ENCODE peak calls at places on chromosomes 6 and 20, in four cellular contexts. C is HL-60, S is GM12878, J is K562. T is an unnamed sample.

GRCh38 chr6:1082040-1082935 is 229.6 kb upstream of the FOXQ1 start:
- DNase-seq in C (no peak), S (no peak), J (no peak), T (no peak)

GRCh38 chr20:62354031-62354808 is 12.9 kb downstream of the LAMA5 start:
- DNase-seq in C (no peak), S (no peak), J (no peak), T (no peak)

GRCh38 chr6:34391711-34392496 is 565 bp downstream of the NUDT3 start:
- DNase-seq in C (no peak), S (no peak), J (peak), T (peak)

GRCh38 chr20:50309280-50309763 is 118.7 kb downstream of the CEBPB start:
- DNase-seq in C (no peak), S (no peak), J (no peak), T (no peak)

GRCh38 chr6:163083141-163083540 is 331.4 kb upstream of the QKI start:
- DNase-seq in C (no peak), S (no peak), J (no peak), T (no peak)

GRCh38 chr20:2658414-2659354 is 5.3 kb downstream of the IDH3B start:
- DNase-seq in C (peak), S (no peak), J (peak), T (no peak)

GRCh38 chr20:4322499-4322898 is 307.1 kb upstream of the RNF24 start:
- DNase-seq in C (no peak), S (no peak), J (no peak), T (no peak)

GRCh38 chr6:161918608-161919205 is 644.8 kb upstream of the AGPAT4 start:
- DNase-seq in C (no peak), S (no peak), J (no peak), T (no peak)

GRCh38 chr6:16752206-16752867 is 8.9 kb downstream of the ATXN1 start:
- DNase-seq in C (peak), S (no peak), J (no peak), T (no peak)

GRCh38 chr6:101085327-101085726 is 204.2 kb upstream of the ASCC3 start:
- DNase-seq in C (no peak), S (no peak), J (no peak), T (no peak)

GRCh38 chr6:128482642-128483041 is 37.8 kb downstream of the PTPRK start:
- DNase-seq in C (no peak), S (no peak), J (no peak), T (no peak)

GRCh38 chr20:51348866-51349265 is 193.7 kb downstream of the NFATC2 start:
- DNase-seq in C (no peak), S (no peak), J (no peak), T (no peak)

GRCh38 chr20:47461120-47461685 is 40.5 kb upstream of the NCOA3 start:
- DNase-seq in C (no peak), S (no peak), J (no peak), T (no peak)

GRCh38 chr6:129678463-129678862 is 31.5 kb downstream of the ARHGAP18 start:
- DNase-seq in C (no peak), S (no peak), J (no peak), T (no peak)

GRCh38 chr20:25541676-25542075 is 43.7 kb downstream of the NINL start:
- DNase-seq in C (no peak), S (no peak), J (no peak), T (no peak)
- TF ChIP-seq SPI1 in C (no peak), S (no peak), J (no peak), T (no peak)

DNA sequence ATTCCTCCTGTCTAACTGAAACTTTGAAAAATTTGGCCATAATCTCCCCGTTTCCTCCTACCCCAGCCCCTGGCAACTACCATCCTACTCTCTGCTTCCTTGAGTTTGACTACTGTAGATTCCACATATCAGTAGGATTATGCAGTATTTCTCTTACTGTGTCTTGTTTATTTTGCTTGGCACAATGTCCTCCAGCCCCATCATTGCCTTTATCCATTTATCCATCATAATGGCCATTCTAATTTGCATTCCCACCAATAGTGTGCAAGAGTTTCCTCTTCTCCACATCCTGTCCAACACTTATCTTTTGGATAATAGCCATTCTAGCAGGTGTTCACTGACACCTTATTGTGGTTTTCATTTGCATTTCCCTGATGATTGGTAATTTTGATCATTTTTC is 202.3 kb downstream of the THBS2 start:
- DNase-seq in C (no peak), S (no peak), J (no peak), T (no peak)
- TF ChIP-seq SPI1 in C (no peak), S (no peak), J (no peak), T (no peak)

DNA sequence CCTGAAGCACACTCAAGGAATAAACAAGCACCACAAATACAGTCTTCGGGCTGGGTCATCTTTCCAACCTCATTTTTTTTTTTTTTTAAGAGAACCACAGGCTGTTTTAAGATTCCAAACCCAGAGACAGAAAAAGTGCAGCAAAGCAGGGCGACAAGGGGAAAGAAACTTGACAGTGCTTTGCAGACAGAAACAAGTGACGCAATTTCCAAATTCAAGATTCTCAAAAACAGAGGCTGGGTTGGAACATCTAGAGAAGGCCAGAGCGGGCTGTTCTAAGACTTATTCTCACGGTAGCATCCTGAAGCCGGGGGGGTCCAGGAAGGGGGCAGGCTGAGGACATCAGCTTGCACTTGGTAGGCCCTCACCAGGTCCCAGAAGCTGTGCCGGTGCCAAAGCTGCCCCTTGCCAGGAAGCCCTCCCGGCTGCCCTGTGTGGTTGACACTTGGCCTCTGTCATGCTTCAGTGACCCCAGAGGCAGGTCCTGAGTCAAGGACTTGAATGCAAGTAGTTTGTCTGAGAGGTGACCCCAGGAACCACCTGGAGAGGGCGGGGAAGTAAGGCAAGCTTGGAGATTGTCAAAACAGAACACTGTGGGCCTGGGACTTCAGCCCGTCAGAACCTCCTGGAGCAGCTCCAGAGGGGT is 50.5 kb downstream of the BMP7 start:
- DNase-seq in C (no peak), S (no peak), J (no peak), T (no peak)
- TF ChIP-seq SPI1 in C (no peak), S (no peak), J (no peak), T (no peak)

GRCh38 chr20:40506567-40506966 is 182.5 kb downstream of the MAFB start:
- DNase-seq in C (peak), S (no peak), J (peak), T (no peak)
- TF ChIP-seq SPI1 in C (peak), S (no peak), J (no peak), T (no peak)

GRCh38 chr20:38602185-38602581 is 574 bp downstream of the ARHGAP40 start:
- DNase-seq in C (no peak), S (no peak), J (no peak), T (no peak)

GRCh38 chr20:38607351-38607750 is 5.7 kb downstream of the ARHGAP40 start:
- DNase-seq in C (no peak), S (no peak), J (no peak), T (no peak)

GRCh38 chr20:38608188-38608587 is 6.6 kb downstream of the ARHGAP40 start:
- DNase-seq in C (no peak), S (no peak), J (no peak), T (no peak)

GRCh38 chr20:38603286-38603685 is 1.7 kb downstream of the ARHGAP40 start:
- DNase-seq in C (no peak), S (no peak), J (no peak), T (no peak)

DNA sequence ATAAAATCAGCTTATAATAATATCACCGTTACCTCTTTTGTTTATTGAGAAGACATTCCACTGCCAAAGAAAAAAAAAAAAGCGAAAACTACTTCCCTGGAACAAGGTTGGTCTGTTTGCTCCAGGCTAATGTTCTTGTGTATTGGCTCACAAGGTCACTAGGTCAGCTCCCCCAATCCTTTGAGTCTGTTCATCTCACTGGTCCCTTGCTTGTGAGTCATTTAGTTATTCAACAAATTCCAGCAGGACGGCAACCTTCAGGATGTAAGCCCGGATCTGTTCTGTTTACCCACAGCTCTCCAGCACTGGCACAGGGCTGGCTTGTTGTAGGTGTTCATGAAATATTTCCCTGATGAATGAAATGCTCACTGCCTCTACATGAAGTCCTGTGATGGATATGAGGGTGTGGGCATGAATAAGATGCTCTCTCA is 3.3 kb downstream of the ARHGAP40 start:
- DNase-seq in C (no peak), S (no peak), J (no peak), T (no peak)
- TF ChIP-seq SPI1 in C (no peak), S (no peak), J (no peak), T (no peak)

T was measured in GM12891.